ENCODE peak calls at places on chromosomes 2 and 18, in five cellular contexts. Y is esophagus squamous epithelium, O is K562, N is sigmoid colon, G is fibroblast of lung. P is an unnamed sample. For H3K4me1, the result is how much of the 10 kb centered on the place peaks cover.

GRCh38 chr2:153971914-153972313 is 100.2 kb downstream of the GALNT13 start:
- DNase-seq in O (no peak), G (no peak), Y (no peak), N (no peak), P (no peak)

GRCh38 chr2:233901884-233902283 is 15.3 kb upstream of the TRPM8 start:
- DNase-seq in O (no peak), N (no peak), Y (no peak), G (no peak), P (no peak)

GRCh38 chr2:675982-676646 is 1.1 kb downstream of the TMEM18 start:
- DNase-seq in G (peak), Y (no peak), N (peak), O (peak), P (peak)

GRCh38 chr18:23523429-23524212 is 20.3 kb downstream of the RMC1 start:
- DNase-seq in G (peak), Y (no peak), O (no peak), N (no peak), P (no peak)

GRCh38 chr2:20524412-20525040 is 77.7 kb downstream of the RHOB start:
- DNase-seq in Y (no peak), N (peak), O (peak), G (no peak), P (no peak)

GRCh38 chr2:20356042-20356441 is 5.4 kb upstream of the PUM2 start:
- DNase-seq in N (no peak), O (no peak), G (peak), Y (no peak), P (no peak)

GRCh38 chr2:1586946-1587840 is 157.1 kb downstream of the PXDN start:
- DNase-seq in Y (no peak), O (no peak), G (peak), N (no peak), P (no peak)

GRCh38 chr2:25421289-25421688 is 79.6 kb upstream of the DNMT3A start:
- DNase-seq in G (no peak), O (no peak), Y (no peak), N (no peak), P (no peak)

GRCh38 chr2:151733781-151734672 is at the start of gene NEB:
- DNase-seq in G (no peak), O (no peak), Y (no peak), N (no peak), P (no peak)

GRCh38 chr2:101106453-101107181 is 44.6 kb downstream of the TBC1D8 start:
- DNase-seq in G (no peak), N (no peak), Y (no peak), O (no peak), P (no peak)

GRCh38 chr18:36075862-36076587 is 8.7 kb upstream of the RPRD1A start:
- DNase-seq in G (peak), N (no peak), Y (no peak), O (no peak), P (no peak)

GRCh38 chr18:23226386-23226785 is 91.1 kb downstream of the CABLES1 start:
- DNase-seq in O (no peak), Y (no peak), G (peak), N (no peak), P (no peak)

DNA sequence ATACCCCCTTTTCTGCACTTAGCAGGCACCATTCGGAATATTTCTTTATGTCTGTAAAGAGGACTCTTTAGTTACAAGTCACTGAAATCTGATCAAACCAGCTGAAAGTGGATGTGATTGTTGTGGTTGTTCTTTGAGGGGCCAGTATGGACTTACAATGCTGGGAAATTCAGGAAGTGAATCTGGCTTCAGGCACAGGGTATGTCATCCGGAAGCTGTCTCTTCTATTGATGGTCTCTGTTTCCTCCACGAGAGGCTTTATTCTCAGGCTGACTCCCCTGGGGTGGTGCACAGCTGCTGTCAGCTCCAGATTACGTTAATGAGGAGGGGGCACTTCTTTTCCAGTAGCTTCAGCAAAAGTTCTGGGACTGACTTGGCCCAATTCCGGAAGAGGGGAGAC is 400.6 kb downstream of the TSN start:
- DNase-seq in N (no peak), G (no peak), O (no peak), Y (no peak), P (no peak)
- TF ChIP-seq CTCF in N (no peak), G (no peak), O (no peak), Y (no peak), P (no peak)

DNA sequence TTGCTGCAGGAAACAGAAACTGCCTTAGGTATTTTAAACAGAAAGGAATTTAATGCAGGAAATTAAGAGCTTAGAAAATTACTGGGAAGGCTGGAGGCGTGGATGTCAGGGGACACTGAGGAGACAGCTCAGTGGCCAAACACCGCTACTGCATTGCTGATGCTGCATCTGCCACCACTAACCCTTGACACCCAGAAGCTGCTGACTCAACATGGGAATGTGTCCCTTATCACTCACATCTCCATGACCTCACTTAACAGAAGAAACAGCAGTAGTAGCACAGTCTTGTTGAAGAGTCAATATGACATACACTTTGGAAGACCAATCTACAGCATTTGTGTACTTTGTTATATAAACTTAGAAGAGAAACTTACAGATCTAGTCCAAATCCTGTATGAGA is 906.1 kb downstream of the SLC4A3 start:
- DNase-seq in N (no peak), O (peak), G (peak), Y (no peak), P (no peak)
- H3K27ac ChIP-seq in N (no peak), O (no peak), G (no peak), Y (no peak), P (no peak)

DNA sequence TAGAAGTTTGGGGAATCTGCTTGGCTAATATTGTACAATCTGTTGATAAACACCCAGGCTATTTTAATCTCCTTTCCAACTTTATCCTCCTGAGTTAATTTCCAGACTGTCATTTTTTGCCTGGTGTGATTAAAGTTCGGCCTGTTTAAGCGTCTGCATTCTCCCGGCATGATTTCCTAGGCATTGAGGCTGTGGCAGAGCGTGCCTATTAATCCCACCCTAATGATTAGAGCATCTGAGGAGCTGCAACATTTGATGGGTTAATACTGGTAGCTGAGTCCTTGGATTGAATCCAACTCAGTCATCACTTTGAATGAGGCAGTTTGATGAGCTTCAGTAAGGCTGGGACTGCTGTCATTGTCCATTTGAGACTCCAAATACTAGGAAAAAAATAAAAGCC is 882.5 kb downstream of the SLC4A3 start:
- DNase-seq in O (no peak), N (no peak), G (no peak), Y (no peak), P (no peak)
- H3K4me1 ChIP-seq in O (under half), N (under half), G (under half), Y (under half), P (under half)

GRCh38 chr18:59272221-59272888 is 899 bp downstream of the RAX start:
- DNase-seq in N (no peak), O (no peak), G (no peak), Y (no peak), P (no peak)
- TF ChIP-seq CTCF in N (no peak), O (no peak), G (no peak), Y (no peak), P (no peak)

GRCh38 chr2:143525536-143525935 is 396.3 kb downstream of the ARHGAP15 start:
- DNase-seq in O (no peak), Y (no peak), N (no peak), G (no peak), P (peak)
- H3K27ac ChIP-seq in O (no peak), Y (peak), N (no peak), G (no peak), P (no peak)

DNA sequence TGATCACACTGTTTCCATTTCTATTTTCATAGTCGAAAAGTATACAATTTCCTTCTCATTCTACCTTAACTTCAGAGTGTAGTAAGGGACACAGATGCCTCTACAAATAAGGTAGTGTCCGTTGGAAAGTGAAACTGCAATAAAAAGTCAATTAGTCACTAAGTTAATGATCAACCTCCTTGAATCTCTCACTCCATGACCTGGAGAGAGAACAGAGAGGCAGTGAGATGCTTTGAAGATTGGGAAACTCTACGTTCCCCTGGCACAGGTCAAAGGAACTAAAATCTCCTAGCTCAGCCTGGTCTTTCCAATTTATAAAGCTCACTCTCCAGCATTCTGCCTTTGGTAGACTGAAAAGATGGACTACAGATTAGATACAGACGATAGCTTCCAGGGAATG is 153.8 kb upstream of the ACAA2 start:
- DNase-seq in Y (no peak), N (no peak), O (no peak), G (no peak), P (no peak)
- H3K4me1 ChIP-seq in Y (under half), N (under half), O (under half), G (under half), P (under half)

GRCh38 chr2:10305254-10305635 is 2.5 kb downstream of the HPCAL1 start:
- DNase-seq in N (no peak), Y (no peak), G (peak), O (no peak), P (no peak)

GRCh38 chr2:10304458-10305253 is 2.0 kb downstream of the HPCAL1 start:
- DNase-seq in G (no peak), Y (no peak), N (no peak), O (no peak), P (no peak)

GRCh38 chr2:10306901-10307463 is 4.3 kb downstream of the HPCAL1 start:
- DNase-seq in Y (no peak), N (no peak), G (no peak), O (no peak), P (no peak)

GRCh38 chr2:10303634-10304378 is 1.1 kb downstream of the HPCAL1 start:
- DNase-seq in O (peak), Y (no peak), N (no peak), G (peak), P (peak)

GRCh38 chr2:10305715-10306114 is 3.0 kb downstream of the HPCAL1 start:
- DNase-seq in N (no peak), G (no peak), Y (no peak), O (no peak), P (peak)
- TF ChIP-seq CTCF in N (no peak), G (peak), Y (no peak), O (peak), P (peak)

DNA sequence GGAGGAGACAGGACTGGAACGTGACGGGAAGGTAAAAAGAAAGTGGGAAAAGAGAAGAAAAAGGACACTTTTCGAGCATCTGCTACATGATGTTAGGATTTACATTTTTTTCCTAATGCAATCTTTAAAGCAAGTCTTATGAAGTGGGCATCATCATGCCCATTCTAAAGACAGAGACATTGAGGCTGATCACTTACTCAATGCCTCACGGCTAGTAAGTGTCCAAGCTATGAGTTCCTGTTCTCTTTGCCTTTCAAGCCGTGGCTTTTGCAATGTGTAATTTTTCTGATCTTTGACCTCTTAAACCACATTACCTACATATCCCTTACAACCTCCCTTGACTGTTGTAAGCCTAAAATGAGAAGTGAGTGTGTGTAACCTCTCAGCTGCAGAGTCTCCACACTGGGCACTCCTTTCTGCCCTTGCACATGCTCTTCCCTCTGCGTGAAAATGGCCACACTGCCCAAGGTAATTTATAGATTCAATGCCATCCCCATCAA is 649.2 kb downstream of the RNF144A start:
- DNase-seq in O (no peak), G (no peak), N (no peak), Y (no peak), P (no peak)
- H3K27ac ChIP-seq in O (no peak), G (no peak), N (no peak), Y (no peak), P (no peak)

GRCh38 chr2:10408649-10409579 is 39.2 kb downstream of the ODC1 start:
- DNase-seq in O (peak), Y (peak), G (peak), N (peak), P (peak)
- H3K4me1 ChIP-seq in O (under half), Y (half or more), G (under half), N (half or more), P (half or more)